ENCODE peak calls at places on chromosome 2, in nine cellular contexts. One of them, this sample, is unnamed. For H3K9me3, the result is how much of the 10 kb centered on the place peaks cover.

GRCh38 chr2:122643725-122644329 is 888.4 kb downstream of the TSN start:
- DNase-seq in stomach: no peak
- DNase-seq in transverse colon: no peak
- DNase-seq in tibial nerve: no peak
- DNase-seq in A549: no peak
- DNase-seq in K562: no peak
- DNase-seq in ovary: no peak
- DNase-seq in sigmoid colon: no peak
- DNase-seq in upper lobe of left lung: no peak
- DNase-seq in this sample: no peak

GRCh38 chr2:39227628-39228412 is 15.9 kb downstream of the CDKL4 start:
- DNase-seq in stomach: peak
- DNase-seq in transverse colon: peak
- DNase-seq in tibial nerve: peak
- DNase-seq in A549: peak
- DNase-seq in K562: peak
- DNase-seq in ovary: peak
- DNase-seq in sigmoid colon: peak
- DNase-seq in upper lobe of left lung: peak
- DNase-seq in this sample: no peak

GRCh38 chr2:47076586-47077441 is 78.3 kb downstream of the STPG4 start:
- DNase-seq in stomach: no peak
- DNase-seq in transverse colon: peak
- DNase-seq in tibial nerve: peak
- DNase-seq in A549: peak
- DNase-seq in K562: no peak
- DNase-seq in ovary: peak
- DNase-seq in sigmoid colon: no peak
- DNase-seq in upper lobe of left lung: peak
- DNase-seq in this sample: no peak

GRCh38 chr2:64698668-64699444 is 45.1 kb upstream of the SERTAD2 start:
- DNase-seq in stomach: no peak
- DNase-seq in transverse colon: no peak
- DNase-seq in tibial nerve: no peak
- DNase-seq in A549: peak
- DNase-seq in K562: no peak
- DNase-seq in ovary: no peak
- DNase-seq in sigmoid colon: no peak
- DNase-seq in upper lobe of left lung: no peak
- DNase-seq in this sample: no peak

GRCh38 chr2:64975232-64975791 is 13.9 kb upstream of the SLC1A4 start:
- DNase-seq in stomach: no peak
- DNase-seq in transverse colon: no peak
- DNase-seq in tibial nerve: peak
- DNase-seq in A549: peak
- DNase-seq in K562: no peak
- DNase-seq in ovary: no peak
- DNase-seq in sigmoid colon: no peak
- DNase-seq in upper lobe of left lung: no peak
- DNase-seq in this sample: no peak

GRCh38 chr2:29372185-29372584 is 257.0 kb downstream of the CLIP4 start:
- DNase-seq in stomach: no peak
- DNase-seq in transverse colon: no peak
- DNase-seq in tibial nerve: no peak
- DNase-seq in A549: no peak
- DNase-seq in K562: no peak
- DNase-seq in ovary: no peak
- DNase-seq in sigmoid colon: no peak
- DNase-seq in upper lobe of left lung: no peak
- DNase-seq in this sample: no peak

GRCh38 chr2:164545484-164545883 is 75.8 kb downstream of the GRB14 start:
- DNase-seq in stomach: no peak
- DNase-seq in transverse colon: no peak
- DNase-seq in tibial nerve: no peak
- DNase-seq in A549: no peak
- DNase-seq in K562: no peak
- DNase-seq in ovary: no peak
- DNase-seq in sigmoid colon: no peak
- DNase-seq in upper lobe of left lung: no peak
- DNase-seq in this sample: no peak

GRCh38 chr2:122543815-122544214 is 788.4 kb downstream of the TSN start:
- DNase-seq in stomach: no peak
- DNase-seq in transverse colon: no peak
- DNase-seq in tibial nerve: no peak
- DNase-seq in A549: no peak
- DNase-seq in K562: no peak
- DNase-seq in ovary: no peak
- DNase-seq in sigmoid colon: no peak
- DNase-seq in upper lobe of left lung: no peak
- DNase-seq in this sample: no peak

GRCh38 chr2:89767581-89768435 is 1076.3 kb downstream of the RPIA start:
- DNase-seq in stomach: peak
- DNase-seq in transverse colon: no peak
- DNase-seq in tibial nerve: no peak
- DNase-seq in A549: no peak
- DNase-seq in K562: no peak
- DNase-seq in ovary: no peak
- DNase-seq in sigmoid colon: peak
- DNase-seq in upper lobe of left lung: no peak
- DNase-seq in this sample: no peak

GRCh38 chr2:182302174-182302573 is 124.7 kb downstream of the PDE1A start:
- DNase-seq in stomach: no peak
- DNase-seq in transverse colon: no peak
- DNase-seq in tibial nerve: no peak
- DNase-seq in A549: no peak
- DNase-seq in K562: no peak
- DNase-seq in ovary: no peak
- DNase-seq in sigmoid colon: no peak
- DNase-seq in upper lobe of left lung: no peak
- DNase-seq in this sample: no peak

GRCh38 chr2:27075219-27075871 is 3.1 kb upstream of the EMILIN1 start:
- DNase-seq in stomach: peak
- DNase-seq in transverse colon: peak
- DNase-seq in tibial nerve: no peak
- DNase-seq in A549: no peak
- DNase-seq in K562: peak
- DNase-seq in ovary: peak
- DNase-seq in sigmoid colon: peak
- DNase-seq in upper lobe of left lung: peak
- DNase-seq in this sample: no peak

GRCh38 chr2:236665572-236666118 is 96.0 kb downstream of the ACKR3 start:
- DNase-seq in stomach: no peak
- DNase-seq in transverse colon: no peak
- DNase-seq in tibial nerve: no peak
- DNase-seq in A549: peak
- DNase-seq in K562: no peak
- DNase-seq in ovary: no peak
- DNase-seq in sigmoid colon: no peak
- DNase-seq in upper lobe of left lung: no peak
- DNase-seq in this sample: peak

GRCh38 chr2:55565613-55566012 is 46.1 kb downstream of the CFAP36 start:
- DNase-seq in stomach: no peak
- DNase-seq in transverse colon: no peak
- DNase-seq in tibial nerve: no peak
- DNase-seq in A549: no peak
- DNase-seq in K562: no peak
- DNase-seq in ovary: no peak
- DNase-seq in sigmoid colon: no peak
- DNase-seq in upper lobe of left lung: no peak
- DNase-seq in this sample: no peak

GRCh38 chr2:44801676-44802408 is 139.7 kb upstream of the SIX3 start:
- DNase-seq in stomach: no peak
- DNase-seq in transverse colon: no peak
- DNase-seq in tibial nerve: no peak
- DNase-seq in A549: no peak
- DNase-seq in K562: no peak
- DNase-seq in ovary: no peak
- DNase-seq in sigmoid colon: no peak
- DNase-seq in upper lobe of left lung: no peak
- DNase-seq in this sample: no peak

GRCh38 chr2:226526731-226527130 is 272.9 kb downstream of the IRS1 start:
- DNase-seq in stomach: no peak
- DNase-seq in transverse colon: no peak
- DNase-seq in tibial nerve: no peak
- DNase-seq in A549: no peak
- DNase-seq in K562: no peak
- DNase-seq in ovary: no peak
- DNase-seq in sigmoid colon: no peak
- DNase-seq in upper lobe of left lung: no peak
- DNase-seq in this sample: no peak

DNA sequence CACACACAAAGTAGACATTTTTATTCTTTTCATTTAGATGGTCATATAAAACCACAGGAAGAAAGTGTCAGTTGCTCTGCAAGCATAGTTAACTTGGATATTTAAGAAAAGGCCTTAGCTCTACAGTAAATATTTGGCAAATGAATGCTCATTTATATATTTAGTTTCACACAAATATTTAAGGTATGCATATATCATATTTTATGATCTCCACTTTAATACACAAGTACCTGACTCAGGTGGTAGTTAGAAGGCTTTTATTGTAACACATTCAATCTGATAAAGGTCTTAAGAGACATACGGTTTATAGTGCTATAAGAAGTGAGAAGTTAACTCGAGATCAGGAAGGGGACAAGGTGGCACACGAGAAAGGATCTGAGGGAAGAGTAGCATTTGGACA is 363.1 kb downstream of the NBAS start:
- DNase-seq in stomach: no peak
- DNase-seq in transverse colon: no peak
- DNase-seq in tibial nerve: no peak
- DNase-seq in A549: no peak
- DNase-seq in K562: no peak
- DNase-seq in ovary: no peak
- DNase-seq in sigmoid colon: no peak
- DNase-seq in upper lobe of left lung: no peak
- DNase-seq in this sample: no peak
- TF ChIP-seq POLR2A in stomach: no peak
- TF ChIP-seq POLR2A in transverse colon: no peak
- TF ChIP-seq POLR2A in tibial nerve: no peak
- TF ChIP-seq POLR2A in A549: no peak
- TF ChIP-seq POLR2A in K562: no peak
- TF ChIP-seq POLR2A in ovary: no peak
- TF ChIP-seq POLR2A in sigmoid colon: no peak
- TF ChIP-seq POLR2A in upper lobe of left lung: no peak
- TF ChIP-seq POLR2A in this sample: no peak

GRCh38 chr2:207635468-207636200 is 10.4 kb upstream of the METTL21A start:
- DNase-seq in stomach: no peak
- DNase-seq in transverse colon: no peak
- DNase-seq in tibial nerve: no peak
- DNase-seq in A549: no peak
- DNase-seq in K562: peak
- DNase-seq in ovary: no peak
- DNase-seq in sigmoid colon: no peak
- DNase-seq in upper lobe of left lung: no peak
- DNase-seq in this sample: no peak
- TF ChIP-seq EP300 in stomach: no peak
- TF ChIP-seq EP300 in transverse colon: no peak
- TF ChIP-seq EP300 in tibial nerve: no peak
- TF ChIP-seq EP300 in A549: no peak
- TF ChIP-seq EP300 in K562: no peak
- TF ChIP-seq EP300 in ovary: no peak
- TF ChIP-seq EP300 in sigmoid colon: no peak
- TF ChIP-seq EP300 in upper lobe of left lung: no peak
- TF ChIP-seq EP300 in this sample: no peak

GRCh38 chr2:25854613-25855012 is 23.7 kb downstream of the ASXL2 start:
- DNase-seq in stomach: no peak
- DNase-seq in transverse colon: no peak
- DNase-seq in tibial nerve: no peak
- DNase-seq in A549: no peak
- DNase-seq in K562: no peak
- DNase-seq in ovary: no peak
- DNase-seq in sigmoid colon: no peak
- DNase-seq in upper lobe of left lung: no peak
- DNase-seq in this sample: no peak
- H3K9me3 ChIP-seq in stomach: under half
- H3K9me3 ChIP-seq in transverse colon: under half
- H3K9me3 ChIP-seq in tibial nerve: under half
- H3K9me3 ChIP-seq in A549: under half
- H3K9me3 ChIP-seq in K562: under half
- H3K9me3 ChIP-seq in ovary: under half
- H3K9me3 ChIP-seq in sigmoid colon: under half
- H3K9me3 ChIP-seq in upper lobe of left lung: under half
- H3K9me3 ChIP-seq in this sample: under half

GRCh38 chr2:73105511-73105971 is 7.2 kb downstream of the RAB11FIP5 start:
- DNase-seq in stomach: no peak
- DNase-seq in transverse colon: no peak
- DNase-seq in tibial nerve: no peak
- DNase-seq in A549: no peak
- DNase-seq in K562: no peak
- DNase-seq in ovary: no peak
- DNase-seq in sigmoid colon: no peak
- DNase-seq in upper lobe of left lung: no peak
- DNase-seq in this sample: no peak

GRCh38 chr2:73104933-73105332 is 7.8 kb downstream of the RAB11FIP5 start:
- DNase-seq in stomach: no peak
- DNase-seq in transverse colon: no peak
- DNase-seq in tibial nerve: no peak
- DNase-seq in A549: no peak
- DNase-seq in K562: no peak
- DNase-seq in ovary: no peak
- DNase-seq in sigmoid colon: no peak
- DNase-seq in upper lobe of left lung: no peak
- DNase-seq in this sample: no peak

GRCh38 chr2:73106791-73107190 is 6.0 kb downstream of the RAB11FIP5 start:
- DNase-seq in stomach: no peak
- DNase-seq in transverse colon: no peak
- DNase-seq in tibial nerve: no peak
- DNase-seq in A549: no peak
- DNase-seq in K562: no peak
- DNase-seq in ovary: no peak
- DNase-seq in sigmoid colon: no peak
- DNase-seq in upper lobe of left lung: no peak
- DNase-seq in this sample: no peak

GRCh38 chr2:73109796-73110540 is 2.8 kb downstream of the RAB11FIP5 start:
- DNase-seq in stomach: no peak
- DNase-seq in transverse colon: no peak
- DNase-seq in tibial nerve: no peak
- DNase-seq in A549: no peak
- DNase-seq in K562: no peak
- DNase-seq in ovary: no peak
- DNase-seq in sigmoid colon: no peak
- DNase-seq in upper lobe of left lung: no peak
- DNase-seq in this sample: no peak

GRCh38 chr2:73107211-73107926 is 5.4 kb downstream of the RAB11FIP5 start:
- DNase-seq in stomach: no peak
- DNase-seq in transverse colon: peak
- DNase-seq in tibial nerve: no peak
- DNase-seq in A549: no peak
- DNase-seq in K562: no peak
- DNase-seq in ovary: no peak
- DNase-seq in sigmoid colon: no peak
- DNase-seq in upper lobe of left lung: no peak
- DNase-seq in this sample: no peak
- TF ChIP-seq POLR2A in stomach: no peak
- TF ChIP-seq POLR2A in transverse colon: no peak
- TF ChIP-seq POLR2A in tibial nerve: no peak
- TF ChIP-seq POLR2A in A549: no peak
- TF ChIP-seq POLR2A in K562: no peak
- TF ChIP-seq POLR2A in ovary: no peak
- TF ChIP-seq POLR2A in sigmoid colon: no peak
- TF ChIP-seq POLR2A in upper lobe of left lung: no peak
- TF ChIP-seq POLR2A in this sample: no peak